ENCODE peak calls at places on chromosomes 7 and 10, in six cellular contexts. B, O, P, K, F and Y are unnamed samples.

GRCh38 chr7:26293569-26294308 is 2.1 kb downstream of the SNX10 start:
- DNase-seq in F (no peak), B (no peak), P (peak; percentile 85), O (peak; percentile 26), K (peak; percentile 71), Y (no peak)

GRCh38 chr10:77773631-77774426 is 136.2 kb upstream of the KCNMA1 start:
- DNase-seq in O (no peak), P (no peak), B (no peak), K (no peak), F (no peak), Y (no peak)

GRCh38 chr10:59971915-59972314 is 65.6 kb upstream of the CCDC6 start:
- DNase-seq in F (no peak), O (no peak), P (no peak), B (peak; percentile 10), K (no peak), Y (no peak)

GRCh38 chr7:31933481-31933880 is 136.7 kb downstream of the PDE1C start:
- DNase-seq in F (no peak), K (no peak), P (no peak), B (no peak), O (no peak), Y (no peak)

GRCh38 chr10:84493951-84494848 is 165.8 kb downstream of the CCSER2 start:
- DNase-seq in P (no peak), O (no peak), B (peak; percentile 93), F (no peak), K (no peak), Y (no peak)

GRCh38 chr7:66070222-66070621 is 5.4 kb upstream of the ASL start:
- DNase-seq in K (no peak), P (no peak), B (peak; percentile 8), O (no peak), F (no peak), Y (no peak)

GRCh38 chr7:30664184-30664885 is 17.9 kb downstream of the CRHR2 start:
- DNase-seq in F (no peak), B (no peak), P (no peak), O (no peak), K (no peak), Y (no peak)

GRCh38 chr7:16604054-16604453 is 41.5 kb downstream of the ANKMY2 start:
- DNase-seq in K (no peak), O (no peak), F (no peak), P (no peak), B (peak; percentile 29), Y (no peak)

GRCh38 chr10:109968954-109969644 is 38.7 kb upstream of the ADD3 start:
- DNase-seq in K (no peak), B (no peak), F (no peak), P (no peak), O (no peak), Y (no peak)

GRCh38 chr7:138125598-138126111 is 49.4 kb downstream of the AKR1D1 start:
- DNase-seq in O (no peak), B (peak; percentile 77), P (no peak), K (peak; percentile 65), F (no peak), Y (no peak)

GRCh38 chr7:26508481-26508880 is 216.8 kb downstream of the SNX10 start:
- DNase-seq in F (no peak), B (no peak), O (no peak), P (no peak), K (no peak), Y (peak; percentile 25)

GRCh38 chr10:34124522-34125035 is 690.5 kb downstream of the PARD3 start:
- DNase-seq in O (no peak), B (peak; percentile 72), P (peak; percentile 9), K (no peak), F (no peak), Y (no peak)

GRCh38 chr7:33130184-33130583 is 820 bp downstream of the BBS9 start:
- DNase-seq in F (no peak), K (no peak), B (no peak), O (no peak), P (peak; percentile 31), Y (peak; percentile 18)

GRCh38 chr10:100568937-100569336 is 33.2 kb downstream of the HIF1AN start:
- DNase-seq in B (no peak), K (no peak), F (no peak), O (no peak), P (no peak), Y (no peak)

GRCh38 chr7:34501161-34501560 is 156.9 kb upstream of the NPSR1 start:
- DNase-seq in O (no peak), F (no peak), P (no peak), B (no peak), K (no peak), Y (peak; percentile 7)

GRCh38 chr7:507623-508305 is 11.9 kb downstream of the PDGFA start:
- DNase-seq in B (no peak), K (no peak), P (no peak), F (no peak), O (no peak), Y (no peak)

GRCh38 chr10:48610585-48611093 is 5.8 kb upstream of the ARHGAP22 start:
- DNase-seq in P (no peak), B (no peak), K (no peak), F (no peak), O (no peak), Y (no peak)

GRCh38 chr10:43255644-43256431 is 11.0 kb downstream of the RASGEF1A start:
- DNase-seq in K (peak; percentile 80), O (no peak), B (peak; percentile 8), F (no peak), P (peak; percentile 69), Y (peak; percentile 86)

GRCh38 chr10:118664321-118664720 is 68.9 kb upstream of the PRLHR start:
- DNase-seq in O (no peak), K (no peak), F (no peak), B (no peak), P (no peak), Y (no peak)

GRCh38 chr10:93512565-93512964 is 16.2 kb downstream of the CEP55 start:
- DNase-seq in P (no peak), O (no peak), F (no peak), K (no peak), B (peak; percentile 36), Y (no peak)